ENCODE peak calls at places on chromosomes 4 and X, in eight cellular contexts. Y is NCI-H1436; C is CD8-positive, alpha-beta memory T cell; B is posterior vena cava; K is NCI-H1417 treated with DMSO at 0.1 percent for 48 hours; A is glutamatergic neuron; U is substantia nigra; D is NCI-H2029. V is an unnamed sample.

GRCh38 chr4:37188100-37188499 is 56.4 kb upstream of the NWD2 start:
- DNase-seq in D (no peak), B (no peak), U (no peak), Y (no peak), K (no peak), A (no peak), C (no peak), V (no peak)

GRCh38 chr4:73172166-73172565 is 86.4 kb downstream of the ANKRD17 start:
- DNase-seq in A (no peak), C (no peak), Y (no peak), B (no peak), D (no peak), U (no peak), K (no peak), V (no peak)

GRCh38 chr4:22070256-22070655 is 121.7 kb upstream of the KCNIP4 start:
- DNase-seq in A (no peak), C (no peak), B (no peak), U (no peak), K (no peak), Y (no peak), D (no peak), V (no peak)

GRCh38 chr4:137532869-137533236 is 559 bp upstream of the PCDH18 start:
- DNase-seq in A (no peak), B (no peak), K (no peak), Y (no peak), D (no peak), U (no peak), C (no peak), V (no peak)

GRCh38 chr4:76420901-76421581 is at the start of gene CCDC158:
- DNase-seq in B (peak; percentile 79), U (no peak), Y (no peak), C (peak; percentile 7), D (no peak), A (no peak), K (no peak), V (no peak)

GRCh38 chrX:119684916-119685224 is 8.1 kb downstream of the SEPTIN6 start:
- DNase-seq in Y (no peak), A (no peak), B (no peak), D (no peak), C (no peak), K (no peak), U (no peak), V (no peak)

GRCh38 chr4:101393256-101393655 is 45.9 kb upstream of the PPP3CA start:
- DNase-seq in K (no peak), A (no peak), U (no peak), C (no peak), B (no peak), Y (no peak), D (peak; percentile 10), V (no peak)

GRCh38 chr4:103076777-103077347 is 301 bp upstream of the SLC9B2 start:
- DNase-seq in C (no peak), K (no peak), D (no peak), A (no peak), U (no peak), B (no peak), Y (no peak), V (no peak)

GRCh38 chrX:435536-436122 is 48.9 kb upstream of the PPP2R3B start:
- DNase-seq in U (no peak), A (no peak), Y (no peak), C (no peak), B (peak; percentile 52), D (no peak), K (no peak), V (no peak)

GRCh38 chr4:48546336-48546735 is 56.3 kb downstream of the ZAR1 start:
- DNase-seq in Y (peak; percentile 41), A (no peak), C (peak; percentile 4), D (no peak), K (no peak), U (no peak), B (no peak), V (no peak)

GRCh38 chr4:152081024-152081423 is 320.2 kb upstream of the GATB start:
- DNase-seq in K (no peak), B (no peak), Y (no peak), C (no peak), U (no peak), A (no peak), D (no peak), V (no peak)

GRCh38 chr4:113094802-113095201 is 45.3 kb downstream of the ANK2 start:
- DNase-seq in U (no peak), C (no peak), B (no peak), A (no peak), D (no peak), Y (peak; percentile 26), K (no peak), V (no peak)

GRCh38 chr4:124863039-124863545 is 150.6 kb upstream of the ANKRD50 start:
- DNase-seq in K (no peak), C (no peak), Y (no peak), B (no peak), U (no peak), A (no peak), D (no peak), V (no peak)

GRCh38 chr4:85825937-85826678 is 351.2 kb downstream of the ARHGAP24 start:
- DNase-seq in B (no peak), U (no peak), C (no peak), A (peak; percentile 24), D (no peak), K (peak; percentile 25), Y (peak; percentile 3), V (no peak)

GRCh38 chr4:90030953-90031352 is 96.2 kb upstream of the CCSER1 start:
- DNase-seq in C (no peak), A (no peak), K (no peak), Y (no peak), B (no peak), U (no peak), D (no peak), V (no peak)

GRCh38 chr4:110970642-110971041 is 347.8 kb upstream of the PITX2 start:
- DNase-seq in A (peak; percentile 65), K (no peak), C (no peak), D (no peak), Y (peak; percentile 1), U (no peak), B (no peak), V (no peak)

GRCh38 chrX:102840871-102841705 is 96.0 kb upstream of the RAB40AL start:
- DNase-seq in B (no peak), K (no peak), U (no peak), D (no peak), C (no peak), Y (no peak), A (no peak), V (no peak)

GRCh38 chr4:161404346-161405110 is 759.3 kb downstream of the FSTL5 start:
- DNase-seq in U (no peak), A (no peak), B (no peak), Y (no peak), K (no peak), D (no peak), C (no peak), V (no peak)

GRCh38 chrX:9538544-9539045 is 73.7 kb downstream of the TBL1X start:
- DNase-seq in K (peak; percentile 59), U (no peak), B (no peak), A (no peak), Y (peak; percentile 78), D (peak; percentile 48), C (no peak), V (no peak)

GRCh38 chrX:18873189-18873791 is 110.6 kb downstream of the PHKA2 start:
- DNase-seq in D (no peak), C (no peak), B (peak; percentile 65), K (peak; percentile 7), U (no peak), Y (no peak), A (no peak), V (no peak)

GRCh38 chr4:10811992-10812391 is 127.4 kb upstream of the CLNK start:
- DNase-seq in A (no peak), Y (no peak), B (no peak), D (no peak), C (no peak), U (no peak), K (no peak), V (no peak)

GRCh38 chr4:52107336-52107735 is 56.2 kb downstream of the SPATA18 start:
- DNase-seq in Y (no peak), C (no peak), B (no peak), A (no peak), K (no peak), D (no peak), U (no peak), V (no peak)

GRCh38 chr4:48109413-48110263 is 24.4 kb downstream of the TXK start:
- DNase-seq in K (no peak), U (no peak), Y (peak; percentile 53), D (peak; percentile 50), A (no peak), B (no peak), C (peak; percentile 49), V (no peak)

GRCh38 chr4:69322055-69322454 is 41.8 kb downstream of the UGT2B28 start:
- DNase-seq in D (peak; percentile 60), U (no peak), B (no peak), C (no peak), K (no peak), Y (no peak), A (no peak), V (no peak)

GRCh38 chr4:23889814-23890269 is at the start of gene PPARGC1A:
- DNase-seq in D (peak; percentile 88), C (peak; percentile 3), B (no peak), Y (peak; percentile 77), K (peak; percentile 36), A (no peak), U (no peak), V (no peak)

GRCh38 chr4:30945586-30945985 is 225.4 kb downstream of the PCDH7 start:
- DNase-seq in A (no peak), U (no peak), K (no peak), D (no peak), Y (no peak), B (no peak), C (no peak), V (no peak)

GRCh38 chr4:76582817-76583087 is 147.7 kb downstream of the SHROOM3 start:
- DNase-seq in A (no peak), B (no peak), Y (no peak), U (no peak), C (no peak), K (no peak), D (no peak), V (no peak)

GRCh38 chr4:137955615-137956014 is 286.5 kb downstream of the SLC7A11 start:
- DNase-seq in B (no peak), A (no peak), Y (no peak), K (no peak), C (no peak), D (no peak), U (no peak), V (no peak)

GRCh38 chr4:183360161-183360919 is 38.1 kb upstream of the CLDN24 start:
- DNase-seq in Y (no peak), D (no peak), B (peak; percentile 20), U (no peak), A (no peak), C (no peak), K (no peak), V (no peak)

GRCh38 chrX:138128025-138128671 is 562.2 kb downstream of the ZIC3 start:
- DNase-seq in C (peak; percentile 4), B (no peak), U (no peak), D (peak; percentile 1), Y (peak; percentile 29), A (no peak), K (no peak), V (peak; percentile 23)

GRCh38 chr4:169420291-169420690 is 149.5 kb upstream of the SH3RF1 start:
- DNase-seq in K (no peak), D (no peak), Y (no peak), A (no peak), B (no peak), U (no peak), C (no peak), V (no peak)

GRCh38 chr4:179272282-179272681 is 1830.0 kb upstream of the AGA start:
- DNase-seq in C (no peak), U (no peak), K (no peak), D (no peak), A (no peak), B (no peak), Y (no peak), V (no peak)

GRCh38 chrX:3154386-3154991 is 113.2 kb downstream of the ARSF start:
- DNase-seq in D (no peak), C (no peak), Y (no peak), U (no peak), A (no peak), B (no peak), K (no peak), V (no peak)

GRCh38 chr4:159169414-159169813 is 66.5 kb downstream of the RAPGEF2 start:
- DNase-seq in C (no peak), A (no peak), K (no peak), B (no peak), U (no peak), D (no peak), Y (no peak), V (no peak)

V was measured in NCI-H1930.